ENCODE peak calls at places on chromosomes 6 and 20, in five cellular contexts. F, H, B, K and L are unnamed samples.

GRCh38 chr6:168823397-168824020 is 382.5 kb downstream of the SMOC2 start:
- DNase-seq in F (no peak), K (no peak), H (no peak), B (peak), L (no peak)

GRCh38 chr20:45341939-45342862 is 6.0 kb downstream of the SDC4 start:
- DNase-seq in B (peak), K (no peak), F (no peak), H (no peak), L (peak)

GRCh38 chr6:89302936-89303335 is 12.2 kb downstream of the GABRR2 start:
- DNase-seq in K (no peak), B (no peak), H (no peak), F (no peak), L (no peak)

GRCh38 chr6:148884461-148884860 is 137.6 kb downstream of the UST start:
- DNase-seq in B (peak), K (no peak), F (no peak), H (no peak), L (no peak)

GRCh38 chr6:4402477-4402976 is 267.2 kb upstream of the ECI2 start:
- DNase-seq in H (no peak), K (no peak), B (no peak), F (no peak), L (no peak)

GRCh38 chr6:167807200-167807599 is 19.5 kb upstream of the AFDN start:
- DNase-seq in F (no peak), H (no peak), K (no peak), B (no peak), L (no peak)

GRCh38 chr6:121691126-121691540 is 255.7 kb downstream of the GJA1 start:
- DNase-seq in H (no peak), K (no peak), F (no peak), B (no peak), L (no peak)

GRCh38 chr6:99356641-99357040 is 7.2 kb upstream of the FAXC start:
- DNase-seq in B (no peak), H (no peak), K (no peak), F (no peak), L (no peak)

GRCh38 chr6:37115236-37115894 is 54.6 kb upstream of the PIM1 start:
- DNase-seq in F (no peak), K (no peak), H (no peak), B (no peak), L (no peak)

GRCh38 chr20:5002077-5002413 is 735 bp upstream of the SLC23A2 start:
- DNase-seq in F (no peak), H (no peak), K (no peak), B (peak), L (no peak)

GRCh38 chr20:38023181-38024085 is 9.8 kb downstream of the TTI1 start:
- DNase-seq in K (no peak), B (no peak), F (no peak), H (no peak), L (no peak)

GRCh38 chr6:105810105-105810921 is 275.8 kb upstream of the PRDM1 start:
- DNase-seq in F (peak), H (no peak), K (no peak), B (no peak), L (no peak)

GRCh38 chr6:53792973-53793317 is 1.9 kb upstream of the LRRC1 start:
- DNase-seq in F (no peak), H (no peak), K (no peak), B (no peak), L (no peak)

GRCh38 chr6:83221886-83222479 is 28.8 kb downstream of the RWDD2A start:
- DNase-seq in H (peak), B (peak), K (no peak), F (peak), L (no peak)

GRCh38 chr6:152136449-152136825 is 329.0 kb downstream of the ESR1 start:
- DNase-seq in B (no peak), H (no peak), F (no peak), K (no peak), L (no peak)
- H3K27ac ChIP-seq in B (no peak), H (no peak), F (no peak), K (no peak), L (no peak)

DNA sequence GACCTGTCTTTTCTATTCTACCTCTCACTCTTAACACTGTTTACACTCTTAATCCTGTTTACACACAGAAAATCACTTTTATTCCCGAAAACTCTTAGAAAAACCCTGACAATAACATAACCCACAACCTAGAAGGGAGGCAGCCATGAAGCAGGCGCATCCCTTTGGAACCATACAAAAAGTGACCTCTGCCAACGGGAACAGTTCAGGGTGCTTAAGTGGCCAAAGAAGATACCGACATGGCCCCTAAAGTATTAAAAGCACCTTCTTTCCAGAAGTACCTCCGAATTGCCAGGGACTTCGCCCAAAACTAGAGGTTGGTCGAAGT is 490 bp downstream of the MMUT start:
- DNase-seq in F (no peak), K (no peak), H (no peak), B (peak), L (no peak)
- H3K27ac ChIP-seq in F (no peak), K (peak), H (peak), B (no peak), L (peak)

GRCh38 chr20:32585519-32586127 is 490 bp upstream of the NOL4L start:
- DNase-seq in B (peak), H (no peak), F (no peak), K (no peak), L (no peak)

GRCh38 chr20:32586291-32586690 is 1.2 kb upstream of the NOL4L start:
- DNase-seq in K (no peak), H (no peak), B (no peak), F (no peak), L (no peak)

GRCh38 chr20:32589256-32589655 is 4.1 kb upstream of the NOL4L start:
- DNase-seq in B (no peak), F (no peak), K (no peak), H (no peak), L (no peak)

GRCh38 chr20:32589769-32590168 is 4.6 kb upstream of the NOL4L start:
- DNase-seq in H (no peak), B (no peak), K (no peak), F (no peak), L (no peak)

DNA sequence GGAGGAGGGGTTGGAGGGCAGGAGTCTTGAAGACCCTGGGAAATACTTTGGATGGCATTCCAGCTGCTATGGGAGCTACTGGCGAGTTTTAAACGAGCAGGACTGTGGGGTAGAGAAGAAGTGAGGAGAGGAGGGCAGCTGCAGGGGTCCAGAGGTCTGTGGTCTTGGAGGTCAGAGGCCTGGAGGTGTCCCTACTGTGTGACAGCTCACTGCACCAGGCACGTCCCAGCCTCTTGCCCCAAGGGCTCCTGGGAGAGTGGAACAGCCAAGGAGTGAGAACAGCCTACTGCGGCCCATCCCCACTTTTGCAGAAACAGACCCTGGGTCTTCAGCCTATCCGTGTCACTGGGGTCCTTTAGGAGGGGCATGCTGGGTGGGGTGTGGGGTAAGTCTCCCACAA is 2.9 kb upstream of the NOL4L start:
- DNase-seq in B (no peak), K (no peak), H (no peak), F (no peak), L (no peak)
- H3K27ac ChIP-seq in B (no peak), K (no peak), H (no peak), F (no peak), L (no peak)

GRCh38 chr6:15400572-15401004 is 154.7 kb downstream of the JARID2 start:
- DNase-seq in H (peak), K (peak), F (no peak), B (peak), L (peak)
- H3K27ac ChIP-seq in H (no peak), K (peak), F (peak), B (no peak), L (peak)

DNA sequence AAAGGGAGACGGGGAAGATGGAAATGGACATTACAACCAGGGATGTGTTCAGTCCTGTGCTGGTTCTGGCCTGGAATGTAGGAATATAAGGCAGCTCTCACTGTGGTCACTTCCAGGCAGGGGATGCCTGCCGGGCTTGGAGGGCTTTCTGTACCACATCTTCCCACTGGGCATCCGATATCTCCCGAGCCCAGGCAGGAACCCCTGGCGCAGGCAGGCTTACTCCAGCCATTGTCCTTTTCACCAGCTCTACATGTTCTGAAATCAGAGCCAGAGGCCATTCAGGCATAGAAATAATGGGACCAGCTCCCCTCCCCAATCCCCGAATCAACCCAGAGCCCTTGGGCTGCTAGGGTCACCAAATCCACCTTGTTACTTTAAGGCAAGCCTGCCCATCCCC is 1.4 kb downstream of the MEA1 start:
- DNase-seq in H (no peak), F (no peak), K (no peak), B (no peak), L (no peak)
- H3K27ac ChIP-seq in H (peak), F (no peak), K (no peak), B (no peak), L (no peak)

DNA sequence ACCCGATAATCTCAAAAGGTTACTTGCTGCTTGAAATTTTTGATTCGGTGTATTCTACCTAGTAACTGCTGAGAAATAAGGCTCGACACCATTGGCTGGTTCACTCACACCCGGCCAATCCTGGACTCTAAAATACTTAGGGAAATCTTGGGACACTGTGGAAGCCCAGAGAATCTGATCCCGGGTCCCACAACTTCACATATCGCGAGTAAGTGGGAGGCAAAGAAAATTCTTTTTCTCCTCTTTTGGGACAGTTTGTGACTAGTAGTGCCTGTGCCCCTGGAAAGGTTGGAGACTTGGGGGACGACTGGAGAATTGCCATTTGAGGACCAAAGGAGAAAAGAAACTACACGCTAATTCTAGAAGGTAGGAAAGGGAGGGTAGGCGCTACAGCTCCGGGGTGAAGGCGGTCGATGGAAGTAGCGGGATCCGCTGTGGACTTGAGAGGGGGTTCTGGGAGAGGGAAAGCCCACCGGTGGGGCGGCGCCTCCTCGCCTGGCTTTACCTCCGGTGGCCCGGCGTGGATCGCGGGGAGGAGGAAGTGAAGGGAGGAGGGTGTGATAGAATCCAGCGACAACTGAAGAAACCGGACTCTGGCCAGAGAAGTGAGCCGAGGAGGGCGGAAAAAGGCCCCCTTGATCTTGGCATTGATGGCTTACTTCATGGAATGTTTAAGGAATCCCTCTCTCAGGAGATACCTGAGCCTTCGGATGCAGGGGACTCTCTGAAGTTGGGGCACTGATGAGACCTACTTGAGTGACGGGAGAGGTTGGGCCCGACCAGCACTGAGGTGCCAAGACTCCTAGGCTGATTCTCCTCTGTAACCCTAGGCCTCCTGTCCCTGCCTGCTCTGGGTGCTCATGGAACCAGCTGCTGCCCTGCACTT is 18.8 kb upstream of the BTN3A3 start:
- DNase-seq in B (peak), F (peak), K (peak), H (peak), L (peak)
- H3K27ac ChIP-seq in B (no peak), F (peak), K (peak), H (peak), L (peak)

GRCh38 chr6:132749111-132749510 is 8.6 kb downstream of the VNN2 start:
- DNase-seq in F (no peak), K (no peak), B (no peak), H (no peak), L (no peak)
- H3K27ac ChIP-seq in F (no peak), K (no peak), B (no peak), H (no peak), L (no peak)

DNA sequence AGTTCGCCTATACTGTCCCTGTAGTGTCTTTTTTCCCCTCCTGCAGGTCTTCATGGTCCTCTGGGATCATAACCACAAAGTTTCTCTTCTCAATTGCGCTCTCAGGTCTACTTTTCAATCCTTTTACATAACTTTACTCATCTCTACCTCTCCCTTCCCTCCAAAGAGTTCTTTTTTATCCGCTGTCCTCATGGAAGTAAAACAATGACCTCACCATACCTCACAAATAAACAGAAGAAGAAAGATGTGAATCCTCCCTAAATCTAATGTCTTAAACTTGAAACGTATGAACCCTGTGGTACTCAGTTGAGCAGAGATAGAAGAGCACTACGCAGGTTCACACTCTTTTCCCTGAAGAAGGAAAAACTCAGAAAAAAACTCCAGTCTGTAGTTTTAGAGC is 12.1 kb upstream of the HLA-DQA1 start:
- DNase-seq in K (no peak), B (no peak), H (no peak), F (no peak), L (no peak)
- H3K27ac ChIP-seq in K (no peak), B (no peak), H (peak), F (no peak), L (no peak)

GRCh38 chr20:58407966-58408557 is 19.0 kb downstream of the VAPB start:
- DNase-seq in H (no peak), F (no peak), K (no peak), B (no peak), L (no peak)
- H3K27ac ChIP-seq in H (peak), F (peak), K (no peak), B (no peak), L (no peak)

DNA sequence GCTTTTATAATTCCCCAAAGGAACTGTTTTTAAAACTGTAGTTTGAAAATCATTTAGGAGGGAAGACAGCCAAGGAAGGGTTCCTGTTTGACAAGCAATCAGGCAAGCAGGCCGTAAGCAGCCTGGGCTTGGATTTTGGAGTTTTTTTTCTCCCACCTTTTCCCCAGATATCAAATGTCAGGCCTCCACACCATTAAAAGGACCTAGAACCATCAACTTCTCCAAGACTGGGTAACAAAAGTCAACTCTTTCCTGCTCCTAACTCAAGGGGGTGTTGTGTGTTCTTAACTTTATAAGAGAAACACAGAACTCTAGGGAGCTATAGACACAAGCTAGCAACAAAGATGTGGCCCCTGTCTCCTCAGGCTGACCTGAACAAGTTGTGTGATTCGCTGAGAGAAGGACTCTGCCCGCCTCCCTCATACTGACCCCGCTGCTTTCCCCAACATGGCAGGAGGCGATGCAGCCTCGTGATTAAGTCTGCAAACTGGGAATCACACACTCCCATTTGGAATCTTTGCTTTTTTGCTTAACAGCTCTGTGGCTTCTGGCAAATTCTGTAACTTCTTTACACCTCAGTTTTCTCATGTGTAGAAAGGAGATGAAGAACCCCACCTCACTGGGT is 146.5 kb downstream of the BCAS1 start:
- DNase-seq in F (no peak), K (no peak), H (no peak), B (no peak), L (no peak)
- H3K27ac ChIP-seq in F (peak), K (no peak), H (no peak), B (no peak), L (no peak)